ENCODE peak calls at places on chromosomes 4 and X, in six cellular contexts. P, N, X, D, O and M are unnamed samples.

GRCh38 chr4:74311696-74312313 is 3.5 kb downstream of the EPGN start:
- DNase-seq in P (peak; percentile 42), N (peak; percentile 26), X (no peak), D (peak; percentile 70), O (no peak), M (peak; percentile 19)

GRCh38 chrX:24846551-24847170 is 152.9 kb downstream of the POLA1 start:
- DNase-seq in P (no peak), N (no peak), X (no peak), D (no peak), O (no peak), M (no peak)

GRCh38 chr4:172705565-172705964 is 463.0 kb upstream of the GALNT7 start:
- DNase-seq in P (no peak), N (no peak), X (no peak), D (no peak), O (no peak), M (no peak)

GRCh38 chr4:171954650-171955049 is 141.4 kb downstream of the GALNTL6 start:
- DNase-seq in P (peak; percentile 15), N (no peak), X (no peak), D (no peak), O (no peak), M (no peak)

GRCh38 chr4:116016201-116016600 is 902.8 kb upstream of the NDST4 start:
- DNase-seq in P (no peak), N (no peak), X (no peak), D (peak; percentile 52), O (no peak), M (no peak)

GRCh38 chr4:48909697-48910096 is 3.1 kb upstream of the OCIAD2 start:
- DNase-seq in P (no peak), N (peak; percentile 80), X (no peak), D (peak; percentile 98), O (no peak), M (no peak)

GRCh38 chrX:24498975-24499374 is 33.9 kb downstream of the PDK3 start:
- DNase-seq in P (no peak), N (no peak), X (no peak), D (peak; percentile 17), O (peak; percentile 7), M (no peak)

GRCh38 chr4:94305468-94306225 is 37.0 kb downstream of the HPGDS start:
- DNase-seq in P (no peak), N (no peak), X (no peak), D (no peak), O (no peak), M (no peak)

GRCh38 chr4:78058591-78059523 is 1.7 kb downstream of the FRAS1 start:
- DNase-seq in P (no peak), N (peak; percentile 38), X (no peak), D (peak; percentile 29), O (peak; percentile 14), M (peak; percentile 20)

GRCh38 chr4:85165808-85166207 is 199.3 kb upstream of the WDFY3 start:
- DNase-seq in P (no peak), N (no peak), X (no peak), D (no peak), O (no peak), M (no peak)

GRCh38 chr4:148962539-148963290 is 520.5 kb upstream of the NR3C2 start:
- DNase-seq in P (no peak), N (no peak), X (no peak), D (peak; percentile 55), O (no peak), M (no peak)

GRCh38 chr4:55378617-55379467 is 16.9 kb upstream of the TMEM165 start:
- DNase-seq in P (no peak), N (no peak), X (no peak), D (no peak), O (no peak), M (no peak)

GRCh38 chr4:170004656-170005250 is 21.4 kb downstream of the MFAP3L start:
- DNase-seq in P (no peak), N (no peak), X (no peak), D (peak; percentile 79), O (no peak), M (no peak)

GRCh38 chr4:66062044-66062443 is 391.8 kb upstream of the EPHA5 start:
- DNase-seq in P (no peak), N (no peak), X (no peak), D (peak; percentile 45), O (no peak), M (no peak)

GRCh38 chr4:113901994-113902787 is 77.3 kb downstream of the ARSJ start:
- DNase-seq in P (no peak), N (no peak), X (no peak), D (no peak), O (no peak), M (peak; percentile 23)

GRCh38 chrX:105765691-105766090 is 56.6 kb upstream of the NRK start:
- DNase-seq in P (no peak), N (no peak), X (no peak), D (no peak), O (no peak), M (no peak)

GRCh38 chr4:113008726-113009125 is 40.7 kb upstream of the ANK2 start:
- DNase-seq in P (no peak), N (no peak), X (no peak), D (no peak), O (no peak), M (no peak)

GRCh38 chr4:30720021-30720655 is at the start of gene PCDH7:
- DNase-seq in P (no peak), N (no peak), X (no peak), D (peak; percentile 72), O (peak; percentile 12), M (peak; percentile 13)

GRCh38 chr4:37615059-37615719 is 71.0 kb downstream of the RELL1 start:
- DNase-seq in P (no peak), N (no peak), X (no peak), D (no peak), O (no peak), M (no peak)

GRCh38 chr4:183422962-183423653 is 21.3 kb upstream of the CDKN2AIP start:
- DNase-seq in P (no peak), N (no peak), X (no peak), D (peak; percentile 32), O (no peak), M (no peak)

GRCh38 chrX:45070116-45071007 is 130.3 kb downstream of the DIPK2B start:
- DNase-seq in P (peak; percentile 31), N (no peak), X (peak; percentile 16), D (peak; percentile 69), O (peak; percentile 20), M (peak; percentile 9)

GRCh38 chr4:148730241-148730640 is 288.0 kb upstream of the NR3C2 start:
- DNase-seq in P (no peak), N (no peak), X (no peak), D (no peak), O (no peak), M (no peak)

GRCh38 chrX:42485621-42486020 is 292.3 kb downstream of the PPP1R2C start:
- DNase-seq in P (no peak), N (no peak), X (no peak), D (peak; percentile 1), O (no peak), M (no peak)

GRCh38 chrX:9466115-9466495 is 1.2 kb downstream of the TBL1X start:
- DNase-seq in P (no peak), N (peak; percentile 55), X (no peak), D (no peak), O (peak; percentile 29), M (no peak)

GRCh38 chr4:21744046-21744445 is 204.5 kb downstream of the KCNIP4 start:
- DNase-seq in P (no peak), N (no peak), X (no peak), D (no peak), O (no peak), M (no peak)

GRCh38 chr4:25527044-25527443 is 128.6 kb upstream of the SLC34A2 start:
- DNase-seq in P (no peak), N (no peak), X (no peak), D (no peak), O (no peak), M (no peak)

GRCh38 chr4:174580597-174580996 is 58.3 kb upstream of the HPGD start:
- DNase-seq in P (no peak), N (no peak), X (no peak), D (no peak), O (no peak), M (no peak)

GRCh38 chr4:77582151-77582550 is 23.5 kb upstream of the CXCL13 start:
- DNase-seq in P (no peak), N (no peak), X (no peak), D (peak; percentile 50), O (no peak), M (no peak)

GRCh38 chr4:75494563-75494962 is 19.6 kb downstream of the RCHY1 start:
- DNase-seq in P (no peak), N (no peak), X (no peak), D (peak; percentile 54), O (no peak), M (no peak)

GRCh38 chrX:51024106-51024696 is 113.7 kb downstream of the BMP15 start:
- DNase-seq in P (no peak), N (no peak), X (no peak), D (no peak), O (no peak), M (no peak)

GRCh38 chrX:113260474-113260873 is 419.8 kb upstream of the AMOT start:
- DNase-seq in P (no peak), N (no peak), X (no peak), D (no peak), O (no peak), M (no peak)

GRCh38 chr4:140875751-140876389 is 119.7 kb upstream of the TBC1D9 start:
- DNase-seq in P (no peak), N (no peak), X (no peak), D (no peak), O (no peak), M (no peak)

GRCh38 chrX:78024349-78025108 is 55.1 kb upstream of the PGAM4 start:
- DNase-seq in P (no peak), N (no peak), X (peak; percentile 38), D (no peak), O (no peak), M (peak; percentile 45)

DNA sequence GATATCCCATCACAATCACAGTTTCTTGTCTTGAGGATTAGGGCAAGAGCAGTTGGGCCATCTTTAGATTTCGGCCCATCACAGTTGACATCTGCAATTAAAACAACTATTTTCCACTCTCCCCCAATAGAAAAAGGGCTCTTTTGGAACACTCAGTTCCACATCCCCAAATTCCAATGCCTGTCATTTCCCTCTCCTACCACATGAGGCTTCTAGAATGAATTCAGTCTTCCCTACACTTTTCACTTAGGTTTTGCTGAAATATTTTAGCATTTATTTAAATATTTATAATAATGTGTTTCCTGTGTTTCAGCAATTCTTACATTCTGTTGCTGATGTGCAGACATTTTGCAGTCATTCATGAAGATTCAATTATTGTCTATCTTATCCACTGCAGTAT is 118.4 kb downstream of the COX18 start:
- DNase-seq in P (no peak), N (no peak), X (no peak), D (no peak), O (no peak), M (no peak)
- TF ChIP-seq CTCF in P (no peak), N (no peak), X (no peak), D (peak; percentile 41), O (no peak), M (no peak)

GRCh38 chrX:41333994-41334865 is at the start of gene DDX3X:
- DNase-seq in P (peak; percentile 60), N (peak; percentile 94), X (peak; percentile 73), D (peak; percentile 94), O (peak; percentile 97), M (peak; percentile 83)
- TF ChIP-seq CTCF in P (peak; percentile 11), N (peak; percentile 28), X (peak; percentile 36), D (peak; percentile 19), O (peak; percentile 34), M (no peak)

GRCh38 chrX:126137899-126138298 is 28.2 kb downstream of the DCAF12L2 start:
- DNase-seq in P (no peak), N (no peak), X (no peak), D (no peak), O (no peak), M (no peak)
- TF ChIP-seq CTCF in P (peak; percentile 19), N (no peak), X (peak; percentile 17), D (no peak), O (peak; percentile 48), M (peak; percentile 9)

GRCh38 chrX:101206471-101206870 is 13.1 kb upstream of the DRP2 start:
- DNase-seq in P (no peak), N (no peak), X (peak; percentile 30), D (peak; percentile 35), O (no peak), M (peak; percentile 20)
- TF ChIP-seq CTCF in P (peak; percentile 42), N (no peak), X (peak; percentile 48), D (peak; percentile 34), O (peak; percentile 50), M (peak; percentile 23)